ENCODE peak calls at places on chromosomes 13 and 19, in four cellular contexts. Q is left ventricle myocardium inferior; H is activated T-helper 2 cell treated with anti-CD3 and anti-CD28 coated beads, Interferon-gamma antibody, Interleukin-2, Interleukin-4, amounts not matched to agents 10 μg/mL and 5 μg/mL and 100 μg/mL, durations not matched to agents 14 hours and 24 hours and 36 hours; F is neural progenitor cell. K is an unnamed sample.

GRCh38 chr13:37187110-37187509 is 81.6 kb upstream of the CSNK1A1L start:
- DNase-seq in H (no peak), F (no peak), Q (no peak), K (no peak)

GRCh38 chr13:66492479-66492878 is 737.7 kb downstream of the PCDH9 start:
- DNase-seq in Q (no peak), F (peak; percentile 40), H (no peak), K (peak; percentile 76)

GRCh38 chr13:50594276-50594970 is 249.1 kb downstream of the DLEU7 start:
- DNase-seq in Q (no peak), F (peak; percentile 57), H (peak; percentile 22), K (peak; percentile 50)

GRCh38 chr19:58543826-58544590 is at the start of gene TRIM28:
- DNase-seq in H (peak; percentile 100), Q (peak; percentile 98), F (peak; percentile 99), K (no peak)

GRCh38 chr19:33470686-33471085 is 50.9 kb downstream of the PEPD start:
- DNase-seq in F (no peak), H (no peak), Q (no peak), K (no peak)

GRCh38 chr19:44942067-44942571 is at the start of gene APOC4:
- DNase-seq in H (no peak), F (no peak), Q (no peak), K (no peak)

GRCh38 chr19:11570039-11570462 is 7.4 kb downstream of the ACP5 start:
- DNase-seq in F (peak; percentile 23), H (no peak), Q (no peak), K (peak; percentile 69)

GRCh38 chr13:77374786-77375185 is 47.9 kb upstream of the MYCBP2 start:
- DNase-seq in Q (no peak), H (no peak), F (no peak), K (peak; percentile 6)

GRCh38 chr13:93847162-93847561 is 620.6 kb downstream of the GPC6 start:
- DNase-seq in H (no peak), F (no peak), Q (no peak), K (no peak)

GRCh38 chr19:29714953-29715694 is at the start of gene C19orf12:
- DNase-seq in F (peak; percentile 85), Q (peak; percentile 64), H (peak; percentile 71), K (peak; percentile 82)

GRCh38 chr19:10321417-10321797 is 5.6 kb upstream of the FDX2 start:
- DNase-seq in Q (no peak), H (no peak), F (no peak), K (no peak)

GRCh38 chr13:77898097-77898496 is 20.5 kb downstream of the EDNRB start:
- DNase-seq in F (no peak), H (no peak), Q (no peak), K (no peak)

GRCh38 chr19:48210005-48210404 is 39.5 kb downstream of the ZSWIM9 start:
- DNase-seq in F (no peak), H (no peak), Q (no peak), K (no peak)

GRCh38 chr19:38993271-38993670 is 17.7 kb upstream of the FBXO17 start:
- DNase-seq in Q (no peak), H (no peak), F (no peak), K (no peak)

GRCh38 chr13:41427700-41428099 is 29.6 kb upstream of the RGCC start:
- DNase-seq in F (no peak), H (no peak), Q (no peak), K (peak; percentile 31)

GRCh38 chr13:24052547-24052981 is 108.0 kb upstream of the SPATA13 start:
- DNase-seq in F (no peak), Q (no peak), H (no peak), K (peak; percentile 2)

GRCh38 chr19:41569481-41570150 is 6.3 kb upstream of the CEACAM21 start:
- DNase-seq in F (no peak), H (no peak), Q (no peak), K (peak; percentile 71)

GRCh38 chr13:57270493-57270892 is 103.5 kb downstream of the PRR20E start:
- DNase-seq in F (no peak), H (no peak), Q (no peak), K (no peak)

GRCh38 chr13:110546389-110546788 is 15.1 kb downstream of the RAB20 start:
- DNase-seq in F (no peak), H (no peak), Q (no peak), K (no peak)

GRCh38 chr19:32977269-32977668 is 5.2 kb downstream of the FAAP24 start:
- DNase-seq in Q (no peak), H (no peak), F (no peak), K (no peak)

GRCh38 chr19:30371960-30372824 is at the start of gene ZNF536:
- DNase-seq in Q (no peak), F (peak; percentile 13), H (no peak), K (no peak)

GRCh38 chr13:110713981-110714797 is 689 bp downstream of the ING1 start:
- DNase-seq in F (peak; percentile 74), Q (peak; percentile 49), H (peak; percentile 53), K (peak; percentile 87)

GRCh38 chr13:83295684-83296083 is 586.6 kb downstream of the SLITRK1 start:
- DNase-seq in Q (no peak), H (no peak), F (no peak), K (no peak)

GRCh38 chr13:61107989-61108388 is 307.7 kb downstream of the PCDH20 start:
- DNase-seq in F (no peak), H (no peak), Q (no peak), K (peak; percentile 42)

GRCh38 chr19:18715416-18715815 is 31.9 kb downstream of the CRTC1 start:
- DNase-seq in Q (no peak), F (no peak), H (no peak), K (no peak)

GRCh38 chr19:36771275-36772231 is 1.1 kb downstream of the ZNF850 start:
- DNase-seq in Q (peak; percentile 70), H (peak; percentile 34), F (peak; percentile 71), K (peak; percentile 39)

GRCh38 chr19:14473915-14474578 is 1.1 kb downstream of the PTGER1 start:
- DNase-seq in H (no peak), Q (no peak), F (no peak), K (no peak)

K was measured in NCI-H69.